ENCODE peak calls at places on chromosomes 2 and 18, in eight cellular contexts. Q, V, E, R, T, J, X and O are unnamed samples.

GRCh38 chr2:240930096-240930630 is 24.0 kb downstream of the CROCC2 start:
- DNase-seq in Q (peak), V (peak), E (no peak), R (no peak), T (no peak), J (no peak), X (peak), O (peak)

GRCh38 chr2:100906131-100906530 is 86.2 kb downstream of the NPAS2 start:
- DNase-seq in Q (no peak), V (no peak), E (no peak), R (no peak), T (no peak), J (no peak), X (no peak), O (no peak)

GRCh38 chr18:32355896-32356295 is 114.8 kb downstream of the GAREM1 start:
- DNase-seq in Q (no peak), V (no peak), E (no peak), R (no peak), T (no peak), J (no peak), X (no peak), O (no peak)

GRCh38 chr2:128413014-128413717 is 94.5 kb upstream of the HS6ST1 start:
- DNase-seq in Q (peak), V (no peak), E (no peak), R (no peak), T (no peak), J (no peak), X (peak), O (no peak)

GRCh38 chr18:49725809-49726514 is 87.4 kb downstream of the ACAA2 start:
- DNase-seq in Q (peak), V (peak), E (peak), R (peak), T (no peak), J (no peak), X (no peak), O (no peak)

GRCh38 chr2:172927381-172928357 is 148.0 kb upstream of the MAP3K20 start:
- DNase-seq in Q (peak), V (peak), E (no peak), R (no peak), T (no peak), J (no peak), X (peak), O (no peak)

GRCh38 chr2:56287974-56288373 is 104.2 kb downstream of the CCDC85A start:
- DNase-seq in Q (no peak), V (no peak), E (no peak), R (no peak), T (no peak), J (no peak), X (no peak), O (no peak)

GRCh38 chr2:7753777-7754176 is 836.6 kb downstream of the RNF144A start:
- DNase-seq in Q (no peak), V (no peak), E (no peak), R (no peak), T (no peak), J (no peak), X (no peak), O (no peak)

GRCh38 chr2:19038096-19039015 is 320.1 kb downstream of the OSR1 start:
- DNase-seq in Q (no peak), V (no peak), E (no peak), R (no peak), T (no peak), J (no peak), X (no peak), O (no peak)

GRCh38 chr18:79684283-79684631 is 4.7 kb downstream of the CTDP1 start:
- DNase-seq in Q (no peak), V (no peak), E (no peak), R (no peak), T (no peak), J (no peak), X (no peak), O (no peak)

GRCh38 chr18:36419913-36420531 is 122.5 kb downstream of the FHOD3 start:
- DNase-seq in Q (no peak), V (no peak), E (no peak), R (no peak), T (no peak), J (no peak), X (no peak), O (no peak)

GRCh38 chr2:46942143-46942526 is 26.5 kb upstream of the MCFD2 start:
- DNase-seq in Q (peak), V (no peak), E (no peak), R (no peak), T (no peak), J (peak), X (peak), O (peak)

GRCh38 chr2:193462411-193462810 is 1267.7 kb upstream of the TMEFF2 start:
- DNase-seq in Q (no peak), V (no peak), E (no peak), R (no peak), T (no peak), J (no peak), X (no peak), O (no peak)

GRCh38 chr2:62254424-62255266 is 58.7 kb downstream of the B3GNT2 start:
- DNase-seq in Q (no peak), V (no peak), E (no peak), R (no peak), T (no peak), J (no peak), X (no peak), O (no peak)

GRCh38 chr18:32427084-32427933 is 43.4 kb downstream of the GAREM1 start:
- DNase-seq in Q (no peak), V (no peak), E (no peak), R (no peak), T (no peak), J (no peak), X (no peak), O (no peak)

GRCh38 chr2:20666114-20666363 is 905 bp upstream of the GDF7 start:
- DNase-seq in Q (no peak), V (no peak), E (no peak), R (no peak), T (no peak), J (no peak), X (no peak), O (no peak)
- H3K27ac ChIP-seq in Q (no peak), V (no peak), E (no peak), R (no peak), T (no peak), J (no peak), X (peak), O (no peak)

GRCh38 chr2:9807555-9808305 is 35.5 kb upstream of the TAF1B start:
- DNase-seq in Q (no peak), V (peak), E (no peak), R (no peak), T (no peak), J (no peak), X (peak), O (no peak)

GRCh38 chr2:9808334-9809063 is 34.8 kb upstream of the TAF1B start:
- DNase-seq in Q (no peak), V (peak), E (no peak), R (no peak), T (no peak), J (no peak), X (no peak), O (no peak)

GRCh38 chr2:9809064-9809356 is 34.3 kb upstream of the TAF1B start:
- DNase-seq in Q (peak), V (peak), E (no peak), R (no peak), T (no peak), J (no peak), X (peak), O (no peak)

GRCh38 chr2:9811679-9812511 is 31.4 kb upstream of the TAF1B start:
- DNase-seq in Q (peak), V (peak), E (no peak), R (no peak), T (no peak), J (no peak), X (peak), O (no peak)

GRCh38 chr2:9809448-9810088 is 33.7 kb upstream of the TAF1B start:
- DNase-seq in Q (peak), V (peak), E (no peak), R (no peak), T (no peak), J (no peak), X (peak), O (no peak)
- H3K27ac ChIP-seq in Q (no peak), V (no peak), E (no peak), R (no peak), T (peak), J (no peak), X (no peak), O (no peak)

DNA sequence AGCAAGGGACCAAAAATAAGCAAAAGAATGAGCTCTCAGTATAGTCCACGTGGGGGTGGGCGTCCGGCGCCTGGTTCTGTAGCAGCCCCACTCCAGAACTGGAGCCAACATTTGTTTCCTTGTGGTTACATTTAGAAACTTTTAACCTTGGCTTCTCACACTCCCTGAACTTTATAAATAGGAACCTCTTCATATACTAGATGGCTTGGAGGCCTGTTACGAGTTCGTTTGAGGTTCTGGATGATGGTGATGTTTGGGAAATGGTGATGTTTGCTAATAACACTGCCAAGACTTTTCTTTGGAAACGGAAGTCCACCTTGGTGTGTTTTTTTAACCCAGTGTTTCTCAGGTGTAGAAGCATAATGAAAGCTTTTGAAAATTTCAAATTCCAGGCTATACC is 136.5 kb downstream of the FMNL2 start:
- DNase-seq in Q (no peak), V (no peak), E (no peak), R (no peak), T (no peak), J (no peak), X (no peak), O (no peak)
- H3K27ac ChIP-seq in Q (no peak), V (no peak), E (peak), R (no peak), T (no peak), J (peak), X (peak), O (peak)

GRCh38 chr2:207318071-207318683 is 152.4 kb upstream of the KLF7 start:
- DNase-seq in Q (no peak), V (no peak), E (no peak), R (no peak), T (no peak), J (no peak), X (no peak), O (no peak)

GRCh38 chr2:207317358-207317984 is 151.7 kb upstream of the KLF7 start:
- DNase-seq in Q (no peak), V (no peak), E (no peak), R (no peak), T (no peak), J (no peak), X (no peak), O (no peak)

GRCh38 chr2:207320381-207321159 is 154.8 kb upstream of the KLF7 start:
- DNase-seq in Q (no peak), V (no peak), E (no peak), R (no peak), T (no peak), J (no peak), X (no peak), O (no peak)

GRCh38 chr2:207319321-207319720 is 153.6 kb upstream of the KLF7 start:
- DNase-seq in Q (no peak), V (no peak), E (no peak), R (no peak), T (no peak), J (no peak), X (no peak), O (no peak)

DNA sequence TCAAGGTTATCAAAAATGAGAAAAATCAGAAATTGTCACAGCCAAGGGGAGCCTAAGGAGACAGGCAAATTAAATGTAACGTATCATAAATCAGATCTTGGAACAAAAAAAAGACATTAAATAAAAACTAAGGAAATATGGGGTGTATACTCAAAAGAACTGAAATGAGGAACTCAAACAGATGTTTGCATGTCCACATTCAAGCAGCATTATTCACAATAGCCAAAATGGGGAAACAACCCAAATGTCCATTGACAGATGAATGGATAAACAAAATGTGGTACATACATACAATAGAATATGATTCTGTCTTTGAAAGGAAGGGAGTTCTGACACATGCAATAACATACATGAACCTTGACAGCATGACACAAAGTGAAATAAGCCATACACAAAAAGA is 155.8 kb upstream of the KLF7 start:
- DNase-seq in Q (no peak), V (no peak), E (no peak), R (no peak), T (no peak), J (no peak), X (no peak), O (no peak)
- H3K27ac ChIP-seq in Q (peak), V (no peak), E (no peak), R (no peak), T (no peak), J (no peak), X (no peak), O (no peak)

GRCh38 chr2:3143602-3144001 is 234.0 kb downstream of the EIPR1 start:
- DNase-seq in Q (no peak), V (no peak), E (no peak), R (no peak), T (no peak), J (no peak), X (peak), O (no peak)
- H3K27ac ChIP-seq in Q (no peak), V (no peak), E (no peak), R (no peak), T (no peak), J (no peak), X (no peak), O (no peak)

GRCh38 chr2:13545320-13545719 is 828.6 kb downstream of the TRIB2 start:
- DNase-seq in Q (no peak), V (no peak), E (no peak), R (no peak), T (no peak), J (no peak), X (no peak), O (no peak)
- H3K27ac ChIP-seq in Q (no peak), V (no peak), E (no peak), R (no peak), T (no peak), J (no peak), X (no peak), O (no peak)

DNA sequence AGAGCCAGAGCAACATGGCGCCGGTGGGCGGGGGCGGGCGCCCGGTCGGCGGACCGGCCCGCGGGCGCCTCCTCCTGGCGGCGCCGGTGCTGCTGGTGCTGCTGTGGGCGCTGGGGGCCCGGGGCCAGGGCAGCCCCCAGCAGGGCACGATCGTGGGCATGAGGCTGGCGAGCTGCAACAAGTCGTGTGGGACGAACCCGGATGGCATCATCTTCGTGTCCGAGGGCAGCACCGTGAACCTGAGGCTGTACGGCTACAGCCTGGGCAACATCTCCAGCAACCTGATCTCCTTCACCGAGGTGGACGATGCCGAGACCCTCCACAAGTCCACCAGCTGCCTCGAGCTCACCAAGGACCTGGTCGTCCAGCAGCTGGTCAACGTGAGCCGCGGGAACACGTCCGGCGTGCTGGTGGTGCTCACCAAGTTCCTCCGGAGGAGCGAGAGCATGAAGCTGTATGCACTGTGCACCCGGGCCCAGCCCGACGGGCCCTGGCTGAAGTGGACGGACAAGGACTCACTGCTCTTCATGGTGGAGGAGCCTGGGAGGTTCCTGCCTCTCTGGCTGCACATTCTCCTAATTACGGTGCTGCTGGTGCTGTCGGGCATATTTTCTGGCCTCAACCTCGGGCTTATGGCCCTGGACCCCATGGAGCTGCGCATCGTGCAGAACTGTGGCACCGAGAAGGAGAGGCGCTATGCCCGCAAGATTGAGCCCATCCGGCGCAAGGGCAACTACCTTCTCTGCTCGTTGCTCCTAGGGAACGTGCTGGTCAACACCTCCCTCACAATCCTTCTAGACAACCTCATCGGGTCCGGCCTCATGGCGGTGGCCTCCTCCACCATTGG is 507 bp downstream of the CNNM4 start:
- DNase-seq in Q (peak), V (peak), E (no peak), R (no peak), T (no peak), J (peak), X (peak), O (peak)
- H3K27ac ChIP-seq in Q (peak), V (peak), E (peak), R (peak), T (peak), J (peak), X (peak), O (peak)

GRCh38 chr18:58993260-58993659 is 128.6 kb downstream of the ZNF532 start:
- DNase-seq in Q (no peak), V (no peak), E (no peak), R (no peak), T (no peak), J (no peak), X (no peak), O (no peak)
- H3K27ac ChIP-seq in Q (peak), V (peak), E (peak), R (no peak), T (no peak), J (no peak), X (peak), O (peak)